ENCODE peak calls at places on chromosome 5, in six cellular contexts. M is osteocyte, T is ACHN, H is GDM1, O is body of pancreas, Z is HCEC 1CT. I is an unnamed sample.

GRCh38 chr5:9456435-9457042 is 89.3 kb downstream of the SEMA5A start:
- DNase-seq in M (no peak), T (no peak), H (no peak), O (no peak), Z (peak), I (no peak)

GRCh38 chr5:179331591-179331990 is 13.7 kb downstream of the ADAMTS2 start:
- DNase-seq in M (no peak), T (no peak), H (no peak), O (no peak), Z (no peak), I (no peak)

GRCh38 chr5:143311955-143312354 is 91.5 kb downstream of the NR3C1 start:
- DNase-seq in M (no peak), T (no peak), H (no peak), O (no peak), Z (peak), I (no peak)

GRCh38 chr5:54873696-54874095 is 111.7 kb downstream of the ESM1 start:
- DNase-seq in M (no peak), T (no peak), H (no peak), O (no peak), Z (no peak), I (no peak)

GRCh38 chr5:28117273-28118065 is 1079.1 kb upstream of the CDH9 start:
- DNase-seq in M (no peak), T (no peak), H (no peak), O (no peak), Z (peak), I (no peak)

GRCh38 chr5:137078171-137078665 is 420.9 kb downstream of the SPOCK1 start:
- DNase-seq in M (no peak), T (peak), H (no peak), O (no peak), Z (no peak), I (no peak)

GRCh38 chr5:38831909-38832308 is 13.9 kb upstream of the OSMR start:
- DNase-seq in M (no peak), T (peak), H (no peak), O (no peak), Z (peak), I (no peak)

GRCh38 chr5:59123595-59124561 is 541.0 kb downstream of the RAB3C start:
- DNase-seq in M (no peak), T (no peak), H (no peak), O (no peak), Z (no peak), I (no peak)

GRCh38 chr5:9919306-9920030 is 289.3 kb upstream of the TAS2R1 start:
- DNase-seq in M (no peak), T (no peak), H (no peak), O (no peak), Z (no peak), I (no peak)

GRCh38 chr5:37495210-37495609 is 116.1 kb downstream of the WDR70 start:
- DNase-seq in M (no peak), T (peak), H (peak), O (no peak), Z (peak), I (no peak)

GRCh38 chr5:1014781-1015221 is 6.2 kb downstream of the NKD2 start:
- DNase-seq in M (no peak), T (no peak), H (no peak), O (no peak), Z (no peak), I (no peak)

GRCh38 chr5:174119386-174119785 is 73.9 kb downstream of the NSG2 start:
- DNase-seq in M (no peak), T (no peak), H (no peak), O (no peak), Z (no peak), I (no peak)

GRCh38 chr5:154092356-154092755 is 53.6 kb downstream of the MFAP3 start:
- DNase-seq in M (no peak), T (peak), H (no peak), O (no peak), Z (peak), I (no peak)

GRCh38 chr5:10619649-10620048 is 55.8 kb downstream of the ANKRD33B start:
- DNase-seq in M (no peak), T (no peak), H (no peak), O (no peak), Z (no peak), I (no peak)

GRCh38 chr5:17365756-17366155 is 132.3 kb upstream of the TAF11L2 start:
- DNase-seq in M (no peak), T (no peak), H (no peak), O (no peak), Z (peak), I (no peak)

GRCh38 chr5:166369817-166370216 is 1921.6 kb upstream of the WWC1 start:
- DNase-seq in M (no peak), T (no peak), H (no peak), O (no peak), Z (no peak), I (no peak)

GRCh38 chr5:55601209-55601618 is 66.5 kb upstream of the PLPP1 start:
- DNase-seq in M (peak), T (peak), H (no peak), O (peak), Z (peak), I (peak)

GRCh38 chr5:131587541-131587940 is 47.5 kb downstream of the RAPGEF6 start:
- DNase-seq in M (no peak), T (peak), H (no peak), O (no peak), Z (peak), I (no peak)

GRCh38 chr5:82363524-82363923 is 85.4 kb upstream of the RPS23 start:
- DNase-seq in M (no peak), T (no peak), H (no peak), O (no peak), Z (no peak), I (no peak)

GRCh38 chr5:138643040-138643791 is 68.0 kb upstream of the HSPA9 start:
- DNase-seq in M (no peak), T (no peak), H (no peak), O (no peak), Z (no peak), I (no peak)

GRCh38 chr5:138668451-138668850 is 84.8 kb upstream of the CTNNA1 start:
- DNase-seq in M (no peak), T (no peak), H (no peak), O (no peak), Z (no peak), I (no peak)

GRCh38 chr5:172443441-172444109 is 10.8 kb downstream of the SH3PXD2B start:
- DNase-seq in M (no peak), T (peak), H (peak), O (peak), Z (peak), I (peak)